ENCODE peak calls at places on chromosomes 13 and 19, in four cellular contexts. Q is ovary, J is GM23338, S is fibroblast of lung. E is an unnamed sample. For H3K36me3, the result is how much of the 10 kb centered on the place peaks cover.

GRCh38 chr19:6412111-6412999 is 12.3 kb downstream of the KHSRP start:
- DNase-seq in Q (peak), J (peak), S (peak), E (no peak)

GRCh38 chr13:31896427-31896826 is 135.1 kb upstream of the FRY start:
- DNase-seq in Q (no peak), J (no peak), S (peak), E (no peak)

GRCh38 chr13:62294210-62294609 is 878.6 kb upstream of the PCDH20 start:
- DNase-seq in Q (no peak), J (no peak), S (no peak), E (no peak)

GRCh38 chr13:107271226-107271625 is 703.3 kb upstream of the ARGLU1 start:
- DNase-seq in Q (no peak), J (peak), S (peak), E (peak)

GRCh38 chr19:38162094-38162493 is 61.9 kb downstream of the DPF1 start:
- DNase-seq in Q (no peak), J (no peak), S (no peak), E (no peak)

GRCh38 chr13:48214519-48215121 is 18.4 kb upstream of the ITM2B start:
- DNase-seq in Q (no peak), J (no peak), S (no peak), E (no peak)

GRCh38 chr13:80430561-80430960 is 89.6 kb upstream of the SPRY2 start:
- DNase-seq in Q (no peak), J (no peak), S (peak), E (no peak)

GRCh38 chr13:51425410-51426042 is 27.3 kb downstream of the INTS6 start:
- DNase-seq in Q (no peak), J (peak), S (peak), E (no peak)

GRCh38 chr13:26961890-26962615 is 201.5 kb upstream of the GPR12 start:
- DNase-seq in Q (no peak), J (no peak), S (no peak), E (no peak)

GRCh38 chr13:113033054-113033453 is 64.0 kb downstream of the MCF2L start:
- DNase-seq in Q (no peak), J (no peak), S (no peak), E (no peak)

GRCh38 chr13:60152114-60152513 is 11.6 kb downstream of the DIAPH3 start:
- DNase-seq in Q (no peak), J (no peak), S (no peak), E (no peak)

GRCh38 chr13:33257786-33258185 is 27.8 kb downstream of the STARD13 start:
- DNase-seq in Q (no peak), J (no peak), S (no peak), E (no peak)

GRCh38 chr13:110561335-110562033 is at the start of gene RAB20:
- DNase-seq in Q (peak), J (peak), S (peak), E (peak)

GRCh38 chr13:110562696-110563462 is 1.4 kb upstream of the RAB20 start:
- DNase-seq in Q (no peak), J (no peak), S (no peak), E (no peak)

GRCh38 chr13:110565296-110565695 is 3.8 kb upstream of the RAB20 start:
- DNase-seq in Q (no peak), J (peak), S (no peak), E (no peak)

GRCh38 chr13:110564472-110564985 is 3.0 kb upstream of the RAB20 start:
- DNase-seq in Q (no peak), J (no peak), S (no peak), E (no peak)

GRCh38 chr13:110563463-110563774 is 1.9 kb upstream of the RAB20 start:
- DNase-seq in Q (no peak), J (no peak), S (no peak), E (no peak)
- H3K4me3 ChIP-seq in Q (no peak), J (peak), S (no peak), E (no peak)

DNA sequence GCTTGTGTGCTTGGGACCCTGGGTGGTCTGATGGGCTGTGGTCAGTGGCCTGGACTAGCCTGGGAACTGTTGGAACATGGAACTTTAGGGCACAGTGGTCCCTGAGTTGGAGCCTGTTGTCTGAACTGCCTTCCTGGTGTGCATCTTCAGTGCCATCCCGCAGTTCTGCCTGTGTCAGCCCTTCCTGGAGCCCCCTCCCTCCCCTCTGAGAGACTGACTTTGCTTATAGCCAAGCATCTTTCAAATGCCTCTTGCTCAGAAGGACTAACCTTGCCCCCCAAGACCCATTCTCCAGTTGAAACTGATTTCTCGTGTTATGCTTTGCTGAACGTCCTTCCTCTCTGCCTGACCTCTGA is 14.3 kb downstream of the MAU2 start:
- DNase-seq in Q (no peak), J (no peak), S (no peak), E (no peak)
- H3K36me3 ChIP-seq in Q (under half), J (under half), S (under half), E (under half)

GRCh38 chr19:53131732-53132131 is 978 bp downstream of the ZNF415 start:
- DNase-seq in Q (no peak), J (peak), S (no peak), E (no peak)
- H3K4me3 ChIP-seq in Q (peak), J (peak), S (peak), E (no peak)

GRCh38 chr13:111462944-111463343 is 142.5 kb downstream of the TEX29 start:
- DNase-seq in Q (no peak), J (no peak), S (no peak), E (no peak)
- H3K36me3 ChIP-seq in Q (under half), J (under half), S (under half), E (under half)

GRCh38 chr13:95180513-95181245 is 120.6 kb downstream of the ABCC4 start:
- DNase-seq in Q (no peak), J (no peak), S (no peak), E (no peak)
- H3K4me3 ChIP-seq in Q (no peak), J (no peak), S (no peak), E (no peak)

GRCh38 chr19:19027228-19027627 is 6.1 kb downstream of the SUGP2 start:
- DNase-seq in Q (no peak), J (no peak), S (no peak), E (no peak)
- H3K36me3 ChIP-seq in Q (under half), J (half or more), S (under half), E (under half)

GRCh38 chr13:47067296-47067695 is 170.4 kb upstream of the HTR2A start:
- DNase-seq in Q (no peak), J (no peak), S (peak), E (no peak)
- H3K4me3 ChIP-seq in Q (no peak), J (no peak), S (no peak), E (no peak)

GRCh38 chr19:16637535-16637934 is 9.5 kb upstream of the MED26 start:
- DNase-seq in Q (no peak), J (no peak), S (no peak), E (no peak)
- H3K36me3 ChIP-seq in Q (under half), J (under half), S (under half), E (under half)

DNA sequence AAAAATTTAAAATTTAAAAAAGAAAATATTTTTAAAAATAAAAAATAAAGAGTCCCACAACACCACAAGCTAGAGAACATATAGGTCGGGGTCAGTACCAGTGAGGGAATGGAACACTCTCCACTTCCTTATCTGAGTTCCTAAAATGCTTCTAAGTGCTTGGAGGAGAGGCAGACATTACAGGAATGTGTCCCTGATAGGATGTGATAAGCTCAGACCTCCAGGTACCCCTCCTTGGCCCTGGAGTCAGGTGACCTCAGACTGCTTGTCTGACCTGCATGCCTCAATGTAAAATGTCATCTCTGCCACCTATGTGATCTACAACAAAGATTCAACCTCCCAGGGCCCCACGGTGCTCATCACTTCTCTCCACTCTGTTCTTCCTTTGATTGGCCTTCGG is 2.8 kb downstream of the ZNF814 start:
- DNase-seq in Q (no peak), J (peak), S (no peak), E (no peak)
- H3K4me3 ChIP-seq in Q (no peak), J (peak), S (no peak), E (no peak)

GRCh38 chr19:16191216-16191908 is 6.2 kb downstream of the FAM32A start:
- DNase-seq in Q (no peak), J (peak), S (no peak), E (no peak)
- H3K36me3 ChIP-seq in Q (under half), J (under half), S (under half), E (under half)

E was measured in kidney epithelial cell.